ENCODE peak calls at places on chromosomes 7 and 10, in four cellular contexts. M is head of caudate nucleus; Z is activated naive CD8-positive, alpha-beta T cell treated with anti-CD3 and anti-CD28 coated beads for 36 hours; T is pons. H is an unnamed sample.

GRCh38 chr10:99329238-99329890 is at the start of gene CNNM1:
- DNase-seq in Z (peak; percentile 48), M (peak; percentile 76), T (no peak), H (peak; percentile 61)

GRCh38 chr10:34655286-34656170 is 159.6 kb downstream of the PARD3 start:
- DNase-seq in M (no peak), Z (no peak), T (peak; percentile 53), H (no peak)

GRCh38 chr10:275680-276079 is 140.4 kb downstream of the ZMYND11 start:
- DNase-seq in Z (no peak), M (no peak), T (no peak), H (no peak)

GRCh38 chr10:17348111-17349008 is 106.0 kb downstream of the ST8SIA6 start:
- DNase-seq in Z (no peak), T (no peak), M (no peak), H (peak; percentile 5)

GRCh38 chr10:14389981-14390590 is 59.4 kb upstream of the FRMD4A start:
- DNase-seq in M (no peak), T (no peak), Z (peak; percentile 60), H (no peak)

GRCh38 chr10:79948976-79949722 is at the start of gene SFTPD:
- DNase-seq in M (no peak), T (no peak), Z (no peak), H (no peak)

GRCh38 chr10:132548106-132548823 is 10.7 kb downstream of the INPP5A start:
- DNase-seq in Z (no peak), T (no peak), M (no peak), H (no peak)

GRCh38 chr10:119131512-119132240 is 27.8 kb downstream of the DENND10 start:
- DNase-seq in T (peak; percentile 69), M (no peak), Z (peak; percentile 29), H (no peak)

GRCh38 chr10:11162828-11163599 is 145.3 kb downstream of the CELF2 start:
- DNase-seq in M (peak; percentile 33), Z (peak; percentile 75), T (peak; percentile 92), H (no peak)

GRCh38 chr7:92751902-92752901 is 84.2 kb downstream of the CDK6 start:
- DNase-seq in T (no peak), Z (no peak), M (no peak), H (no peak)

GRCh38 chr10:4194231-4194630 is 409.2 kb upstream of the KLF6 start:
- DNase-seq in M (no peak), T (no peak), Z (no peak), H (no peak)

GRCh38 chr7:128735433-128735832 is 3.7 kb upstream of the CALU start:
- DNase-seq in M (no peak), T (no peak), Z (no peak), H (no peak)

GRCh38 chr7:64868469-64868868 is 34.6 kb upstream of the ZNF273 start:
- DNase-seq in T (no peak), M (no peak), Z (no peak), H (no peak)

GRCh38 chr7:95322396-95322795 is 1.9 kb downstream of the PON1 start:
- DNase-seq in T (no peak), M (no peak), Z (no peak), H (no peak)

H was measured in cerebellum.